ENCODE peak calls at places on chromosomes 11 and 22, in six cellular contexts. U is left ventricle myocardium inferior, I is heart left ventricle, T is hepatocyte, Z is brain microvascular endothelial cell, N is tibial nerve. S is an unnamed sample.

GRCh38 chr11:121241300-121242176 is 51.0 kb upstream of the SC5D start:
- DNase-seq in U (no peak), I (no peak), T (no peak), Z (no peak), N (no peak), S (no peak)

GRCh38 chr22:37923927-37924326 is 17.8 kb downstream of the MICALL1 start:
- DNase-seq in U (no peak), I (no peak), T (no peak), Z (no peak), N (no peak), S (no peak)

GRCh38 chr11:16603890-16604783 is 134.3 kb upstream of the C11orf58 start:
- DNase-seq in U (peak), I (peak), T (peak), Z (peak), N (peak), S (no peak)

GRCh38 chr22:38071421-38072321 is 12.3 kb downstream of the SLC16A8 start:
- DNase-seq in U (no peak), I (peak), T (no peak), Z (no peak), N (no peak), S (no peak)

GRCh38 chr11:42901084-42901483 is 410.7 kb upstream of the API5 start:
- DNase-seq in U (no peak), I (no peak), T (no peak), Z (no peak), N (no peak), S (no peak)

GRCh38 chr11:1387961-1388762 is 1.6 kb upstream of the BRSK2 start:
- DNase-seq in U (no peak), I (peak), T (no peak), Z (no peak), N (no peak), S (no peak)

GRCh38 chr22:40147388-40148176 is 30.1 kb upstream of the TNRC6B start:
- DNase-seq in U (no peak), I (no peak), T (no peak), Z (no peak), N (no peak), S (no peak)

GRCh38 chr11:115145316-115145715 is 358.9 kb downstream of the CADM1 start:
- DNase-seq in U (no peak), I (no peak), T (no peak), Z (no peak), N (no peak), S (no peak)

GRCh38 chr11:62610403-62610802 is 2.2 kb downstream of the EML3 start:
- DNase-seq in U (no peak), I (no peak), T (no peak), Z (no peak), N (no peak), S (no peak)

GRCh38 chr11:34250732-34251639 is 106.8 kb downstream of the ABTB2 start:
- DNase-seq in U (peak), I (peak), T (peak), Z (peak), N (no peak), S (peak)

GRCh38 chr22:38754247-38755154 is 1.3 kb downstream of the SUN2 start:
- DNase-seq in U (peak), I (peak), T (peak), Z (no peak), N (peak), S (peak)

GRCh38 chr11:15346907-15347306 is 232.2 kb downstream of the INSC start:
- DNase-seq in U (no peak), I (no peak), T (no peak), Z (no peak), N (no peak), S (no peak)

GRCh38 chr11:117734596-117734995 is 62.4 kb downstream of the DSCAML1 start:
- DNase-seq in U (no peak), I (no peak), T (no peak), Z (no peak), N (no peak), S (no peak)

GRCh38 chr22:31637375-31637937 is 24.6 kb downstream of the PISD start:
- DNase-seq in U (peak), I (no peak), T (no peak), Z (no peak), N (no peak), S (no peak)

GRCh38 chr11:17725174-17725573 is 5.8 kb downstream of the MYOD1 start:
- DNase-seq in U (no peak), I (no peak), T (no peak), Z (no peak), N (no peak), S (no peak)

GRCh38 chr11:3613998-3614741 is 27.6 kb downstream of the ART5 start:
- DNase-seq in U (no peak), I (no peak), T (no peak), Z (no peak), N (no peak), S (no peak)

GRCh38 chr11:44989831-44990566 is 39.3 kb upstream of the TP53I11 start:
- DNase-seq in U (peak), I (peak), T (no peak), Z (no peak), N (no peak), S (peak)

GRCh38 chr11:96293583-96293982 is 49.4 kb downstream of the MAML2 start:
- DNase-seq in U (no peak), I (no peak), T (no peak), Z (peak), N (no peak), S (no peak)

GRCh38 chr22:22591348-22592299 is 32.6 kb upstream of the PRAME start:
- DNase-seq in U (no peak), I (no peak), T (no peak), Z (no peak), N (no peak), S (no peak)

GRCh38 chr11:26950260-26950719 is 43.6 kb upstream of the FIBIN start:
- DNase-seq in U (no peak), I (no peak), T (no peak), Z (peak), N (no peak), S (no peak)

GRCh38 chr11:26958005-26958404 is 35.9 kb upstream of the FIBIN start:
- DNase-seq in U (no peak), I (no peak), T (no peak), Z (no peak), N (no peak), S (no peak)

GRCh38 chr11:26951849-26952515 is 41.9 kb upstream of the FIBIN start:
- DNase-seq in U (no peak), I (no peak), T (no peak), Z (no peak), N (no peak), S (no peak)

GRCh38 chr11:26949846-26950245 is 44.1 kb upstream of the FIBIN start:
- DNase-seq in U (no peak), I (no peak), T (no peak), Z (peak), N (no peak), S (no peak)

GRCh38 chr11:26953770-26954392 is 40.0 kb upstream of the FIBIN start:
- DNase-seq in U (no peak), I (no peak), T (no peak), Z (peak), N (no peak), S (no peak)
- H3K27ac ChIP-seq in U (no peak), I (no peak), T (no peak), Z (peak), N (no peak), S (no peak)

GRCh38 chr11:78000193-78000592 is 5.7 kb upstream of the INTS4 start:
- DNase-seq in U (no peak), I (peak), T (peak), Z (peak), N (no peak), S (peak)

GRCh38 chr11:77999446-77999845 is 5.0 kb upstream of the INTS4 start:
- DNase-seq in U (no peak), I (no peak), T (no peak), Z (no peak), N (no peak), S (no peak)

GRCh38 chr11:77990981-77991380 is 3.5 kb downstream of the INTS4 start:
- DNase-seq in U (no peak), I (no peak), T (no peak), Z (no peak), N (no peak), S (no peak)

GRCh38 chr11:77993902-77994301 is 566 bp downstream of the INTS4 start:
- DNase-seq in U (no peak), I (no peak), T (no peak), Z (no peak), N (no peak), S (no peak)

DNA sequence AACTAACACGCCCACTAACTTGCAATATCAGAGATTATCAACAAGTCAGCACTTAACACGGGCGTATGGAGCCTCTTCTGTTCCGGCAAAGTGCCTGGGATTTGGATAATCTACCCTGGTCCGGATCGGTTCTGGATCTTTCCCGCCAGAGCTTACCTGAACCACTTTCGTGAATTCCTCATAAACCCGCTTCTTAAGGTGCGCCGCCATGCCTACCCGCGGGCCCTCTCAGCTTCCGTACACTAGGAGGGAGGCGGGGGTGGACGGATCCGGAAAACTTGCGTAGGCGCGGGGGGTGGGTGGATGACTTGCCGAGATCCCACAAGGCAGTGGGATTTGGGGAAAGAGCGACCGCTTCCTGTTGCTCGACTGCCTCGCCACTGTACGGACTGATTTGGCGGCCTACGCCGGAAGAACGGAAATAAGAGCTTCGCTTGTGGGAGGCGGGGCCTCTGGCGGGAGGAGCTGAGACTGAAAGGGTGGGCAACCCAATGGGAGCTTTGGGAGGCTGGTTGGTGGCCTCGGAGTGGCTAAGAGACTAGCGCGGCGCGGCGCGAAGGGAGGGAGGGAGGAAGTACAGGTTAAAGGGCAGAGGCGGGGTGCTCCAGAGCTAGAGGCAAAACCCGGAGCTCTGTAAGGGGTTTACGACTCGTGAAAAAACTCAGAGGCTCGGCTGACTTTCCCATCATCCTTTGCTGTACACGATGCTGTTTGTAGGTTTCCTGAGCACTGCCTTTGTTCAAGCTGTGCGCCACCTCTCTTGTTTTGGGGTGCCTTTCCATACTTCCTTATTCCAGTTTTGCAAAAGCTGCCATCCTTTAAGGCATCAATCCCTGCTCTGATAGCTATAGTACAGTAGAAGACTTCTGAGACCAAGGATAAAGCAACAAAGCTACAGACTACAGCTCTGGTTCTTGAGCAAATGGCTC is at the start of gene INTS4:
- DNase-seq in U (peak), I (peak), T (peak), Z (peak), N (peak), S (peak)
- TF ChIP-seq CTCF in U (no peak), I (no peak), T (no peak), Z (no peak), N (no peak), S (no peak)

GRCh38 chr11:65928667-65929066 is 9.4 kb downstream of the DRAP1 start:
- DNase-seq in U (no peak), I (no peak), T (no peak), Z (no peak), N (no peak), S (no peak)

GRCh38 chr11:65931773-65932557 is 12.7 kb downstream of the DRAP1 start:
- DNase-seq in U (no peak), I (no peak), T (no peak), Z (no peak), N (no peak), S (no peak)

GRCh38 chr11:65927904-65928397 is 8.7 kb downstream of the DRAP1 start:
- DNase-seq in U (no peak), I (no peak), T (no peak), Z (no peak), N (no peak), S (no peak)

GRCh38 chr11:65934014-65934413 is 11.3 kb upstream of the TSGA10IP start:
- DNase-seq in U (no peak), I (no peak), T (no peak), Z (no peak), N (no peak), S (no peak)

DNA sequence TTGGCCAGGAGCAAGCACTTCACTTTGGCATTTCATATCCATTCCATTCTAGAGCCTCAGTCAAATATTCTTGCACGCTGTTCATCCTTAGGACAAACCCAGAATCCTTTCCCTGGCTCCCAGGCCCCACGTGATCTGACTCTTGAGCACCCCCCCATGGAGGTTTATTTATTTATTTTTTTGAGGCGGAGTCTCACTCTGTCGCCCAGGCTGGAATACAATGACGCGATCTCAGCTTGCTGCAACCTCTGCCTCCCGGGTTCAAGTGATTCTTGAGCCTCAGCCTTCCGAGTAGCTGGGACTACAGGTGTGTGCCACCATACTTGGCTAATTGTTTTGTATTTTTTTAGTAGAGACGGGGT is 12.7 kb upstream of the TSGA10IP start:
- DNase-seq in U (no peak), I (no peak), T (no peak), Z (peak), N (no peak), S (no peak)
- H3K27ac ChIP-seq in U (no peak), I (no peak), T (no peak), Z (no peak), N (no peak), S (no peak)

GRCh38 chr11:2428322-2428795 is 16.0 kb downstream of the TRPM5 start:
- DNase-seq in U (peak), I (peak), T (peak), Z (peak), N (peak), S (peak)
- TF ChIP-seq CTCF in U (peak), I (peak), T (peak), Z (peak), N (peak), S (peak)

GRCh38 chr11:10778217-10778970 is 27.3 kb downstream of the CTR9 start:
- DNase-seq in U (peak), I (peak), T (peak), Z (peak), N (peak), S (no peak)

GRCh38 chr11:10779086-10779485 is 28.0 kb downstream of the CTR9 start:
- DNase-seq in U (no peak), I (no peak), T (no peak), Z (no peak), N (no peak), S (no peak)

GRCh38 chr11:10780040-10780439 is 28.7 kb downstream of the EIF4G2 start:
- DNase-seq in U (no peak), I (no peak), T (no peak), Z (no peak), N (no peak), S (no peak)

GRCh38 chr11:10777806-10778205 is 26.8 kb downstream of the CTR9 start:
- DNase-seq in U (no peak), I (no peak), T (no peak), Z (no peak), N (no peak), S (no peak)

GRCh38 chr11:10777393-10777793 is 26.3 kb downstream of the CTR9 start:
- DNase-seq in U (no peak), I (no peak), T (no peak), Z (no peak), N (no peak), S (no peak)
- H3K27ac ChIP-seq in U (peak), I (peak), T (peak), Z (peak), N (no peak), S (no peak)

DNA sequence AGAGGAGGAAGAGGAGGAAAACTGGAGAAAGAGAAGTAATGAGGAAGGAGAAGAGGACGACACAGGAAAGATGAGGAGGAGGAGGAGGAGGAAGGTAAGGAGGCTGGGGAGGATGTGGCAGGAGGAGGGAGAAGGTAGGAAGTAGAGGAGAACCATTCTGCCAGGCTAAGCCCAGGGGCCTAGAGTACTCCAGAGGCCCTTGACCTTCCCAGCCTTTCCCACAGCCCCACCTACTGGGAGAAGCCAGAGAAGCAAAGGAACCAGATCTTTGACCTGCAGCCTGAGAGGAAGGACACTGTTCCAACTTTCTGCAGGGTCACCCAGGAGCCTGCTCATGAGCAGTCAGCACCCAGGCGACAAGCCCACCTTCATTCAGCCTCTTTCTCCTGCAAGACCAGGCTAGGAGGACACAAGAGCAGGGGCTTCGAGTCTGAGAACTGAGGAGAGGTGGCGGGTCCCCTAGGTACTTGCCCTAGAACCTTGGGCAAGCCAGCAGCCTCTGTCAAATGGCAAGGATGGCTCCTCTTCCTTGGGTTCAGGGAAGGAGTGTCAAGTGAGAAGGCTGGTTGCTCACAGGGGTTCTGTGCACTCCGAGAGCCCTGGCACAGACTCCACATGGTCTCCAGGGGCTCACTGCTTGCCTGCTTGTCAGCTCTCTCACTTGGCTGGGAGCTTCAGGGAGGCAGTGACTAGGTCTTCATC is 27.9 kb upstream of the OAF start:
- DNase-seq in U (peak), I (peak), T (peak), Z (no peak), N (no peak), S (peak)
- TF ChIP-seq CTCF in U (peak), I (peak), T (peak), Z (peak), N (peak), S (peak)

DNA sequence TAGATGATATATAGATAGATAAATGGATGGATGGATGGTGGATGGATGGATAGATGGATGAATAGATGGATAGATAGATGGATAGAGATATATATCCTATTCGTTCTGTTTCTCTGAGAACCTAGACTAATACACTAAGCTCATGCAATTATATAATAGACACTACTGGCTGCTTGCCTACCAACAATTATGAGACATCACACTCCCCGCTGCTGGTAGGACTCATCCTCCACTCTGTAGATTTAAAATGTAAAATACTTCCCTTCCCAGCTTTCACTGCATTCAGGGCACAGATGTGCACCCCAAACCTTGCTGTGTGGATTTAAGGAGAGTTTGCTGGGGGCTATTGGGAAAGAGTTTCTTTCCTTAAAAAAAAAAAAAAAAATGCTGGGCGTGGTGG is 28.3 kb upstream of the RCN1 start:
- DNase-seq in U (no peak), I (no peak), T (no peak), Z (no peak), N (no peak), S (no peak)
- H3K27ac ChIP-seq in U (no peak), I (no peak), T (no peak), Z (no peak), N (no peak), S (no peak)

DNA sequence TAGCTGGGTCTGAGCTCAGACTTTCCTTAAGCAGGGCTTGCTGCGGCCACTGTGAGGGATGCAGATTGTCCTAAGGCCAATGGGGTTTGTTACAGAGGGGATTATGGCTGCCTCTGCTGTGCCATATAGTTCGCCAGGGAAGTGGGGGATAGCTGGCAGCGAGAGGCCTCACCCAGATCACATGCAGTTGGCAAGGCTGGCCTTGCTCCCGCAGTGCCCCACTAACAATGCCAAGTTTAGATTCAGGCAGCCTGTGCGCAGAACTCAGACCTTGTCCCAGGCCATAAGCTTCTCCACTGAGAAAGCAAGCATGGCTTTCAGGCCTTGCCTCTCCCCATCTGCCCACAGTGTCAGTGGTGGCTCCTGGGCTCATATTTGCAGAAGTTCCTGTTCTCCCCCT is 4.7 kb upstream of the APOL2 start:
- DNase-seq in U (no peak), I (peak), T (no peak), Z (no peak), N (no peak), S (no peak)
- TF ChIP-seq CTCF in U (no peak), I (no peak), T (no peak), Z (no peak), N (no peak), S (no peak)

GRCh38 chr11:64021742-64022067 is 14.0 kb upstream of the FLRT1 start:
- DNase-seq in U (peak), I (no peak), T (peak), Z (no peak), N (no peak), S (peak)
- H3K27ac ChIP-seq in U (peak), I (peak), T (no peak), Z (no peak), N (no peak), S (peak)